ENCODE peak calls at places on chromosomes 5 and 9, in five cellular contexts. N is heart right ventricle, L is IMR-90, T is lung, Y is lower leg skin. B is an unnamed sample.

GRCh38 chr5:138653502-138653901 is 78.3 kb upstream of the HSPA9 start:
- DNase-seq in N (no peak), L (peak), T (no peak), Y (no peak), B (no peak)

GRCh38 chr5:168946363-168946762 is 354.6 kb downstream of the SLIT3 start:
- DNase-seq in N (peak), L (no peak), T (no peak), Y (no peak), B (no peak)

GRCh38 chr9:38087934-38088925 is 19.2 kb upstream of the SHB start:
- DNase-seq in N (peak), L (peak), T (peak), Y (peak), B (peak)

GRCh38 chr5:158601118-158601517 is 498.6 kb downstream of the EBF1 start:
- DNase-seq in N (no peak), L (no peak), T (no peak), Y (no peak), B (no peak)

GRCh38 chr5:29079771-29080170 is 2041.4 kb upstream of the CDH9 start:
- DNase-seq in N (no peak), L (no peak), T (no peak), Y (no peak), B (no peak)

GRCh38 chr9:80191108-80191507 is 619.3 kb downstream of the TLE4 start:
- DNase-seq in N (no peak), L (peak), T (no peak), Y (no peak), B (no peak)

GRCh38 chr5:150615141-150615699 is 25.2 kb upstream of the SYNPO start:
- DNase-seq in N (peak), L (peak), T (peak), Y (no peak), B (peak)

GRCh38 chr5:135222171-135222681 is 176.8 kb downstream of the MACROH2A1 start:
- DNase-seq in N (no peak), L (no peak), T (no peak), Y (no peak), B (no peak)

GRCh38 chr5:148457183-148457620 is 73.4 kb downstream of the FBXO38 start:
- DNase-seq in N (no peak), L (no peak), T (no peak), Y (no peak), B (no peak)

GRCh38 chr5:41012318-41012717 is 58.8 kb downstream of the MROH2B start:
- DNase-seq in N (no peak), L (no peak), T (peak), Y (no peak), B (no peak)

GRCh38 chr9:3028535-3028934 is 184.6 kb upstream of the PUM3 start:
- DNase-seq in N (no peak), L (no peak), T (no peak), Y (no peak), B (no peak)

GRCh38 chr5:89396262-89396975 is 513.4 kb upstream of the MEF2C start:
- DNase-seq in N (no peak), L (peak), T (no peak), Y (peak), B (no peak)

GRCh38 chr9:118455781-118456180 is 751.6 kb downstream of the TLR4 start:
- DNase-seq in N (no peak), L (no peak), T (no peak), Y (no peak), B (no peak)

GRCh38 chr9:138111607-138112006 is 234.0 kb downstream of the CACNA1B start:
- DNase-seq in N (no peak), L (no peak), T (no peak), Y (no peak), B (no peak)

GRCh38 chr5:66645039-66645438 is 48.8 kb downstream of the MAST4 start:
- DNase-seq in N (no peak), L (no peak), T (no peak), Y (no peak), B (no peak)

GRCh38 chr5:151351675-151352074 is 4.3 kb upstream of the SLC36A2 start:
- DNase-seq in N (no peak), L (no peak), T (no peak), Y (no peak), B (no peak)

GRCh38 chr5:25119654-25120053 is 474.9 kb upstream of the CDH10 start:
- DNase-seq in N (no peak), L (no peak), T (no peak), Y (no peak), B (no peak)

GRCh38 chr9:124084087-124084486 is 72.5 kb downstream of the LHX2 start:
- DNase-seq in N (no peak), L (no peak), T (no peak), Y (no peak), B (no peak)

GRCh38 chr5:112142769-112143270 is 276.3 kb downstream of the EPB41L4A start:
- DNase-seq in N (peak), L (peak), T (peak), Y (no peak), B (peak)

GRCh38 chr9:87675906-87676515 is 49.9 kb upstream of the CTSL start:
- DNase-seq in N (no peak), L (no peak), T (peak), Y (no peak), B (peak)

GRCh38 chr9:21454149-21454548 is 13.9 kb downstream of the IFNA1 start:
- DNase-seq in N (no peak), L (peak), T (no peak), Y (no peak), B (no peak)

GRCh38 chr5:6818594-6819512 is 105.6 kb downstream of the TENT4A start:
- DNase-seq in N (no peak), L (no peak), T (no peak), Y (no peak), B (no peak)

GRCh38 chr9:121938621-121939020 is 154.5 kb downstream of the TTLL11 start:
- DNase-seq in N (no peak), L (no peak), T (no peak), Y (no peak), B (no peak)

GRCh38 chr5:80632700-80633099 is 21.8 kb upstream of the MSH3 start:
- DNase-seq in N (no peak), L (no peak), T (no peak), Y (no peak), B (no peak)

GRCh38 chr5:126814721-126815404 is 37.9 kb downstream of the LMNB1 start:
- DNase-seq in N (no peak), L (peak), T (no peak), Y (no peak), B (no peak)

GRCh38 chr5:150189728-150190502 is at the start of gene SLC6A7:
- DNase-seq in N (no peak), L (no peak), T (no peak), Y (no peak), B (no peak)

GRCh38 chr5:13218518-13218917 is 726.0 kb downstream of the DNAH5 start:
- DNase-seq in N (no peak), L (no peak), T (no peak), Y (no peak), B (no peak)

GRCh38 chr5:172821340-172821985 is 12.6 kb upstream of the ERGIC1 start:
- DNase-seq in N (no peak), L (peak), T (no peak), Y (no peak), B (no peak)

GRCh38 chr9:110714314-110714713 is 45.7 kb downstream of the MUSK start:
- DNase-seq in N (no peak), L (peak), T (no peak), Y (no peak), B (no peak)

GRCh38 chr9:86809968-86810367 is 137.3 kb downstream of the GAS1 start:
- DNase-seq in N (no peak), L (no peak), T (no peak), Y (no peak), B (no peak)

GRCh38 chr9:126957687-126958053 is 43.1 kb downstream of the RALGPS1 start:
- DNase-seq in N (no peak), L (peak), T (no peak), Y (no peak), B (no peak)

GRCh38 chr5:31614147-31615030 is 24.5 kb upstream of the PDZD2 start:
- DNase-seq in N (peak), L (no peak), T (no peak), Y (no peak), B (no peak)

GRCh38 chr5:91641730-91642350 is 258.7 kb upstream of the ARRDC3 start:
- DNase-seq in N (no peak), L (peak), T (no peak), Y (no peak), B (no peak)

GRCh38 chr9:15221746-15222145 is 85.3 kb downstream of the TTC39B start:
- DNase-seq in N (no peak), L (no peak), T (no peak), Y (no peak), B (no peak)

GRCh38 chr9:130497139-130497538 is 52.4 kb downstream of the ASS1 start:
- DNase-seq in N (no peak), L (no peak), T (no peak), Y (no peak), B (peak)

GRCh38 chr5:27571681-27572080 is 533.3 kb upstream of the CDH9 start:
- DNase-seq in N (no peak), L (no peak), T (no peak), Y (no peak), B (no peak)

GRCh38 chr5:18179579-18179978 is 545.3 kb downstream of the TAF11L14 start:
- DNase-seq in N (no peak), L (no peak), T (no peak), Y (no peak), B (no peak)

GRCh38 chr5:38478166-38478565 is 78.3 kb downstream of the LIFR start:
- DNase-seq in N (no peak), L (no peak), T (no peak), Y (no peak), B (no peak)

GRCh38 chr9:120894404-120895226 is 17.6 kb upstream of the PHF19 start:
- DNase-seq in N (no peak), L (no peak), T (no peak), Y (no peak), B (no peak)

DNA sequence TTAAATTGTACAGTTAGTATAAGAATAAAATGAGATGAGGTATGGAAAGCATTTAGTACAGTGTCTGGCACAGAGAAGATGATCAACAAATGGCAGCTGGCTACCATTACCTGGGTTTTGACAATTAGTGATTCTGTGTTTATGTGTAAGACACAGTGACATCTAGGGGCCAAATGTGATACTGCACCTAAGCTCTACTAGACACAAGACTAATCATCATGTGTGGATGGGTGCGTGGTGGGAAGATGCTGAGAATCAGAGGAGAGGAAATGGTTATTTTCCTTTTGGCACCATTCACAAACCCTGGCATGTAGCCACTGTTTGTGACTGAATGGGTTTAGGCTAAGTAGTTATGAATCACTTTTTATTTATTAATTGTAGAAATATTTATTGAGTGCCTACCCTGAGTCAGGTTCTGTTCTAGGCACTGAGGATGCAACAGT is 109.8 kb upstream of the TBC1D2 start:
- DNase-seq in N (no peak), L (peak), T (no peak), Y (no peak), B (no peak)
- TF ChIP-seq CTCF in N (no peak), L (peak), T (no peak), Y (no peak), B (no peak)

GRCh38 chr9:36152741-36153438 is 16.3 kb upstream of the CCIN start:
- DNase-seq in N (no peak), L (no peak), T (no peak), Y (no peak), B (no peak)

GRCh38 chr9:36154213-36154952 is 14.8 kb upstream of the CCIN start:
- DNase-seq in N (peak), L (peak), T (peak), Y (no peak), B (no peak)

GRCh38 chr9:36150529-36151305 is 14.2 kb downstream of the GLIPR2 start:
- DNase-seq in N (no peak), L (peak), T (no peak), Y (no peak), B (no peak)

GRCh38 chr9:36149197-36149596 is 12.7 kb downstream of the GLIPR2 start:
- DNase-seq in N (no peak), L (peak), T (no peak), Y (no peak), B (no peak)

GRCh38 chr9:36151306-36152210 is 15.0 kb downstream of the GLIPR2 start:
- DNase-seq in N (peak), L (peak), T (peak), Y (no peak), B (no peak)
- TF ChIP-seq CTCF in N (no peak), L (no peak), T (no peak), Y (no peak), B (no peak)

DNA sequence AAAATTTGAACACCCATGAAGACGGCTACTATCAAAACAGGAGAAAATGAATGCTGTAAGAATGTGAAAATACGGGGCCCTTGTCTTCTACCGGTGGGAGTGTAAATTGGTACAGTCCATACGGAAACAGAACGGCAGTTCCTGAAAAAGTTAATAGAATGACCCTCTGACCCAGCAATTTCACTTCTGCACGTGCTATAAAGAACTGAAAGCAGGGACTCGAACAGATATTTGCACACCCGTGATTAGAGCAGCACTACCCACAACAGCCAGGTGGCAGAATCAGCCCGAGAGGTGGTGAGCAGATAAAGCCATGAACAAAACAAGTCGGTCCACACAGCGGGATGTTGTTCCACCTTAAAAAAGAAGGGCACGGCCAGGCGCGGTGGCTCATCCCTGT is 22.6 kb upstream of the SLC12A7 start:
- DNase-seq in N (no peak), L (no peak), T (no peak), Y (no peak), B (no peak)
- TF ChIP-seq CTCF in N (no peak), L (no peak), T (no peak), Y (no peak), B (no peak)

GRCh38 chr5:90409318-90410177 is at the start of gene CETN3:
- DNase-seq in N (peak), L (peak), T (peak), Y (peak), B (peak)
- TF ChIP-seq CTCF in N (no peak), L (no peak), T (no peak), Y (no peak), B (peak)

GRCh38 chr5:33339413-33339812 is 101.4 kb upstream of the TARS1 start:
- DNase-seq in N (no peak), L (no peak), T (no peak), Y (no peak), B (no peak)

GRCh38 chr5:33337621-33337960 is 103.2 kb upstream of the TARS1 start:
- DNase-seq in N (no peak), L (no peak), T (no peak), Y (no peak), B (no peak)

GRCh38 chr5:33336911-33337620 is 103.7 kb upstream of the TARS1 start:
- DNase-seq in N (no peak), L (peak), T (no peak), Y (no peak), B (no peak)

GRCh38 chr5:33340195-33340594 is 100.6 kb upstream of the TARS1 start:
- DNase-seq in N (no peak), L (no peak), T (no peak), Y (no peak), B (no peak)

GRCh38 chr5:33338336-33339110 is 102.2 kb upstream of the TARS1 start:
- DNase-seq in N (no peak), L (no peak), T (no peak), Y (no peak), B (no peak)
- TF ChIP-seq CTCF in N (no peak), L (no peak), T (no peak), Y (no peak), B (no peak)